ENCODE peak calls at places on chromosomes 7 and 10, in six cellular contexts. D is H9, U is NB4, M is OCI-LY7, B is kidney epithelial cell, X is cardiac fibroblast. W is an unnamed sample.

GRCh38 chr7:151083071-151083823 is at the start of gene TMUB1:
- DNase-seq in D (peak), U (peak), B (no peak), M (peak), X (peak), W (peak)

GRCh38 chr10:49783645-49784044 is 21.5 kb upstream of the OGDHL start:
- DNase-seq in D (no peak), X (no peak), U (peak), M (no peak), B (no peak), W (no peak)

GRCh38 chr10:122551450-122551849 is 9.1 kb upstream of the DMBT1 start:
- DNase-seq in B (no peak), M (no peak), X (no peak), D (peak), U (no peak), W (no peak)

GRCh38 chr7:54904130-54904529 is 114.7 kb upstream of the EGFR start:
- DNase-seq in X (peak), D (no peak), U (no peak), M (no peak), B (peak), W (no peak)

GRCh38 chr10:357201-357950 is 222.1 kb downstream of the ZMYND11 start:
- DNase-seq in B (no peak), X (no peak), D (no peak), U (no peak), M (no peak), W (no peak)

GRCh38 chr10:71062156-71062555 is 150.2 kb upstream of the UNC5B start:
- DNase-seq in X (no peak), B (no peak), M (no peak), U (no peak), D (no peak), W (no peak)

GRCh38 chr7:10723832-10724231 is 249.8 kb upstream of the PHF14 start:
- DNase-seq in D (no peak), X (no peak), B (no peak), M (no peak), U (no peak), W (no peak)

GRCh38 chr10:108250954-108251620 is 1086.6 kb upstream of the SORCS1 start:
- DNase-seq in D (no peak), M (no peak), U (no peak), X (no peak), B (peak), W (no peak)

GRCh38 chr7:157900011-157900410 is 563.2 kb downstream of the DNAJB6 start:
- DNase-seq in U (no peak), M (no peak), D (no peak), X (no peak), B (no peak), W (no peak)

GRCh38 chr10:103820101-103821062 is 35.0 kb downstream of the SH3PXD2A start:
- DNase-seq in X (peak), U (no peak), D (no peak), M (no peak), B (no peak), W (no peak)

GRCh38 chr10:121457729-121458128 is 140.5 kb downstream of the FGFR2 start:
- DNase-seq in U (no peak), D (no peak), B (no peak), M (no peak), X (no peak), W (no peak)

GRCh38 chr7:146115665-146116451 is 743 bp upstream of the CNTNAP2 start:
- DNase-seq in X (peak), U (peak), D (peak), M (peak), B (no peak), W (peak)

GRCh38 chr10:3476186-3476585 is 303.6 kb upstream of the PITRM1 start:
- DNase-seq in U (no peak), M (no peak), B (no peak), D (no peak), X (no peak), W (no peak)

GRCh38 chr7:78379148-78379547 is 580.6 kb downstream of the PHTF2 start:
- DNase-seq in B (no peak), X (no peak), D (no peak), M (no peak), U (no peak), W (no peak)

GRCh38 chr7:31466036-31466435 is 47.9 kb upstream of the ITPRID1 start:
- DNase-seq in U (no peak), M (no peak), D (no peak), B (no peak), X (no peak), W (no peak)

GRCh38 chr7:43880596-43880995 is 11.3 kb upstream of the MRPS24 start:
- DNase-seq in B (no peak), U (no peak), X (peak), M (no peak), D (no peak), W (no peak)

GRCh38 chr7:16940777-16941176 is 59.0 kb upstream of the AGR3 start:
- DNase-seq in U (peak), M (no peak), B (no peak), X (no peak), D (no peak), W (no peak)

GRCh38 chr7:23106491-23106800 is 861 bp downstream of the KLHL7 start:
- DNase-seq in M (no peak), B (no peak), D (no peak), X (peak), U (no peak), W (no peak)

GRCh38 chr10:58066979-58067378 is 200.7 kb downstream of the IPMK start:
- DNase-seq in M (no peak), D (no peak), X (no peak), U (no peak), B (no peak), W (no peak)

GRCh38 chr10:76899490-76899889 is 738.1 kb downstream of the KCNMA1 start:
- DNase-seq in D (no peak), B (no peak), X (no peak), M (no peak), U (no peak), W (no peak)

GRCh38 chr7:50782376-50783208 is at the start of gene GRB10:
- DNase-seq in D (peak), X (peak), B (no peak), U (no peak), M (no peak), W (peak)

GRCh38 chr7:13282377-13282980 is 595.0 kb downstream of the ARL4A start:
- DNase-seq in U (peak), M (peak), B (no peak), X (peak), D (no peak), W (no peak)

GRCh38 chr7:22425361-22425760 is 68.4 kb upstream of the RAPGEF5 start:
- DNase-seq in X (no peak), B (no peak), D (no peak), U (no peak), M (peak), W (no peak)

GRCh38 chr7:144022169-144022568 is 22.0 kb downstream of the OR6B1 start:
- DNase-seq in X (no peak), B (no peak), M (no peak), U (no peak), D (no peak), W (no peak)

GRCh38 chr10:33307835-33308234 is 26.6 kb downstream of the NRP1 start:
- DNase-seq in B (no peak), M (no peak), U (no peak), X (no peak), D (no peak), W (no peak)
- TF ChIP-seq CTCF in B (no peak), M (no peak), U (no peak), X (no peak), D (no peak), W (no peak)

GRCh38 chr10:11261687-11262086 is 244.0 kb downstream of the CELF2 start:
- DNase-seq in U (no peak), B (no peak), M (peak), D (no peak), X (no peak), W (no peak)

GRCh38 chr10:11261143-11261542 is 243.5 kb downstream of the CELF2 start:
- DNase-seq in M (no peak), X (no peak), U (no peak), B (no peak), D (no peak), W (no peak)

GRCh38 chr10:11262210-11263038 is 244.8 kb downstream of the CELF2 start:
- DNase-seq in D (no peak), X (no peak), M (no peak), U (no peak), B (no peak), W (no peak)

GRCh38 chr10:11263039-11263345 is 245.3 kb downstream of the CELF2 start:
- DNase-seq in B (no peak), U (no peak), X (no peak), M (no peak), D (no peak), W (no peak)

DNA sequence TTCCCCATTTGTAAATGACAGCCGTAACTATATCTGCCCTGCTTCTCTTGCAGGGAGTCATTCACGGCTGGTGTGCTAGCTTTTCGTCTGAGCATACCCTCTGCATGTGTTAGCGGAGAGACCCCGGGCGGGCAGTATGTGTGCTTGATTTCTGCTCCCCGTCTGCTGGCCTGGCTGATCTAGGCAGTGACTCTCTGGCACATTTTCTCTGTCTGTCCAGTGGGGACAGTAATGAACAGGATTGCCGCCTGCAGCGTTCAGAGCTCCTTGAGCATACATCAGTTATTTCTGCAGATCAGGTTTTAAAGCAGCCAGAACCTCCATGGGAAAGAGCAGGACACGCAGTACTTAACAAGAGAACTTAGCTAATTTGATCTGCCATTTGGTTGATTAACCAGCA is 242.5 kb downstream of the CELF2 start:
- DNase-seq in D (no peak), B (no peak), M (peak), X (no peak), U (no peak), W (peak)
- TF ChIP-seq CTCF in D (no peak), B (no peak), M (peak), X (no peak), U (no peak), W (no peak)

GRCh38 chr7:147432068-147432467 is 1158.5 kb upstream of the C7orf33 start:
- DNase-seq in X (peak), D (peak), B (no peak), M (no peak), U (peak), W (peak)
- TF ChIP-seq CTCF in X (peak), D (peak), B (peak), M (peak), U (peak), W (peak)

GRCh38 chr7:69019437-69019836 is 578.8 kb upstream of the AUTS2 start:
- DNase-seq in B (no peak), X (no peak), M (no peak), U (no peak), D (no peak), W (no peak)
- TF ChIP-seq CTCF in B (no peak), X (no peak), M (no peak), U (no peak), D (no peak), W (no peak)

GRCh38 chr10:48307584-48307983 is 1.1 kb downstream of the MAPK8 start:
- DNase-seq in B (no peak), D (no peak), U (no peak), X (no peak), M (no peak), W (no peak)

GRCh38 chr10:48306870-48307531 is 524 bp downstream of the MAPK8 start:
- DNase-seq in M (no peak), X (peak), U (peak), D (no peak), B (no peak), W (peak)

GRCh38 chr10:48305905-48306264 is 592 bp upstream of the MAPK8 start:
- DNase-seq in U (no peak), M (no peak), B (no peak), D (no peak), X (no peak), W (no peak)

GRCh38 chr10:48306265-48306869 is at the start of gene MAPK8:
- DNase-seq in X (peak), B (peak), M (peak), U (peak), D (peak), W (peak)

DNA sequence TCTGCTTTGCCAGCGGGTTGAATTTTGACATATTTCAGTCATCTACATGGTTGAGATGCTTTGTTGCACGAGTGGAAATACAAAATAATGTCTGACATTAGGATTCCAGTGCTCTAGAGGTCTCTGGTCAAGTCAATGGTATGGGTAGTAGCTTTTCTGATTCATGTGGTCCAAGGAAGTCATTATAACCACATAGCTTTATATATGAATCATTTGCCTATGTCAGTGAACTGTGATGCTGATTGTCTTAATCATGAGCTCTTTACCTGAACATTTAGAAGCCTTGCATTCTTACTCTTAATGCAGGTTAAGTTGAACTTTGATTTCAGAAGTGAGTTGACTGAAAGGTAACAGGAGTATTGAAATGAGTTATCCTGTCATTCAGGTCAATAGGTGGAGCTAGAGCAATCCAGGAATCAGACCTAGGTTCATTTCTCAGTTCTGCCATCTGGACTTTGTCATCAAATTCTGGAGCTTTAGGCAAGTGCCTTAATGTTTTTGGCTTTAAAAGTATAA is 3.3 kb downstream of the MAPK8 start:
- DNase-seq in B (peak), U (peak), M (peak), D (no peak), X (peak), W (no peak)
- TF ChIP-seq CTCF in B (peak), U (peak), M (peak), D (peak), X (peak), W (no peak)

GRCh38 chr7:128366986-128367385 is 5.5 kb upstream of the PRRT4 start:
- DNase-seq in X (no peak), M (no peak), D (no peak), B (no peak), U (no peak), W (no peak)
- TF ChIP-seq CTCF in X (no peak), M (no peak), D (no peak), B (no peak), U (no peak), W (no peak)

GRCh38 chr10:102738692-102739121 is 5.0 kb upstream of the WBP1L start:
- DNase-seq in B (no peak), M (no peak), X (no peak), D (no peak), U (peak), W (no peak)
- TF ChIP-seq CTCF in B (no peak), M (no peak), X (no peak), D (no peak), U (no peak), W (no peak)

GRCh38 chr10:13473986-13474385 is 54.8 kb downstream of the BEND7 start:
- DNase-seq in X (no peak), M (no peak), U (no peak), D (no peak), B (no peak), W (no peak)

GRCh38 chr10:13475124-13475523 is 53.7 kb downstream of the BEND7 start:
- DNase-seq in D (no peak), U (no peak), B (no peak), X (no peak), M (no peak), W (no peak)

GRCh38 chr10:13472359-13472758 is 56.5 kb downstream of the BEND7 start:
- DNase-seq in D (no peak), U (no peak), X (no peak), M (no peak), B (no peak), W (no peak)

DNA sequence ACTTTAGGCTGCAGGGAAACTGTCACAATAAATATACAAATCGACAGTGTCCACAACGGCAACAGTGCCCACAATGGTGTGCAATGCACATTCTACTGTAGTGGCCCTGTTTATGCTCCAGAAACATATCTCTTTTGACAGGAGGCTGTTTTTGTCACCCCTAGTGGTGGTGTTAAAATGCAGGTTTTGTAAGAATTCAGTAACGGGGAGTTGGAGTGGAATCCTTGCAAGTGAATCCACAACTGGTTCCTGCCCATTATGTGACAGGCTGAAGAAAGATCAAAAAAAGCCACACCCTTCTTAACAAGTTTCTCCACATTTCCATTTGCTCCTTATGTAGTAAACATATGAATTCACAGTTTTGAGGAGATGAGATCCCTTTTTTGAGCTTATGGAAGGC is 58.5 kb downstream of the BEND7 start:
- DNase-seq in M (no peak), D (no peak), U (peak), X (no peak), B (no peak), W (no peak)
- TF ChIP-seq CTCF in M (peak), D (peak), U (peak), X (peak), B (no peak), W (no peak)

W was measured in nephron progenitor cell.